ENCODE peak calls at places on chromosome X, in four cellular contexts. One of them, this sample, is unnamed.

GRCh38 chrX:114985967-114986592 is 31.3 kb downstream of the IL13RA2 start:
- DNase-seq in IMR-90: no peak
- DNase-seq in AG10803: peak
- DNase-seq in cardiac muscle cell: peak
- DNase-seq in this sample: peak

GRCh38 chrX:117990438-117990837 is 126.2 kb downstream of the KLHL13 start:
- DNase-seq in IMR-90: peak
- DNase-seq in AG10803: no peak
- DNase-seq in cardiac muscle cell: no peak
- DNase-seq in this sample: peak

GRCh38 chrX:49040376-49040955 is 2.7 kb downstream of the TFE3 start:
- DNase-seq in IMR-90: peak
- DNase-seq in AG10803: peak
- DNase-seq in cardiac muscle cell: peak
- DNase-seq in this sample: peak

GRCh38 chrX:53287493-53288138 is 6.2 kb upstream of the IQSEC2 start:
- DNase-seq in IMR-90: peak
- DNase-seq in AG10803: peak
- DNase-seq in cardiac muscle cell: peak
- DNase-seq in this sample: peak

GRCh38 chrX:23981711-23982110 is 45.3 kb downstream of the KLHL15 start:
- DNase-seq in IMR-90: no peak
- DNase-seq in AG10803: no peak
- DNase-seq in cardiac muscle cell: no peak
- DNase-seq in this sample: no peak

GRCh38 chrX:431492-432132 is 44.9 kb upstream of the PPP2R3B start:
- DNase-seq in IMR-90: no peak
- DNase-seq in AG10803: no peak
- DNase-seq in cardiac muscle cell: no peak
- DNase-seq in this sample: no peak

GRCh38 chrX:81174286-81174685 is 27.4 kb downstream of the HMGN5 start:
- DNase-seq in IMR-90: peak
- DNase-seq in AG10803: peak
- DNase-seq in cardiac muscle cell: peak
- DNase-seq in this sample: peak

GRCh38 chrX:111411591-111412371 is at the start of gene DCX:
- DNase-seq in IMR-90: no peak
- DNase-seq in AG10803: no peak
- DNase-seq in cardiac muscle cell: no peak
- DNase-seq in this sample: no peak

DNA sequence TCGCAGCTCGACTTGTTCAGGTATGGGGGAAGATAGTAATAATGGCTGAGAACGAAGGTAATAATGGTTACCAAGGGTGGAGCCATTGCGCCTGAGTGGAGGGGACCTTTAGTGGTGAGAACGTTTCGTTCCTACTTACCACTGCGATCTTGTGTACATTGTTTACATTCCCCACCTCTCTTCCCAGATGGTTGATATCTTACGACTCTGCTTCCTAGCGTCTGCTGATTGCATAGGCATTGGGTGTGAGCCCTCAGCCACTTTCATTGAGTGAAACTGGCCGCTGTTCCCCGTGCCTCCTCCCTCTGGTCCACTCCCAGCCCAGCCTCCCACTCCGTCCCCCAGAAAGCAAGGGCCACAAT is 850 bp downstream of the IGBP1 start:
- DNase-seq in IMR-90: peak
- DNase-seq in AG10803: peak
- DNase-seq in cardiac muscle cell: peak
- DNase-seq in this sample: peak
- TF ChIP-seq CTCF in IMR-90: no peak
- TF ChIP-seq CTCF in AG10803: no peak
- TF ChIP-seq CTCF in cardiac muscle cell: no peak
- TF ChIP-seq CTCF in this sample: no peak

DNA sequence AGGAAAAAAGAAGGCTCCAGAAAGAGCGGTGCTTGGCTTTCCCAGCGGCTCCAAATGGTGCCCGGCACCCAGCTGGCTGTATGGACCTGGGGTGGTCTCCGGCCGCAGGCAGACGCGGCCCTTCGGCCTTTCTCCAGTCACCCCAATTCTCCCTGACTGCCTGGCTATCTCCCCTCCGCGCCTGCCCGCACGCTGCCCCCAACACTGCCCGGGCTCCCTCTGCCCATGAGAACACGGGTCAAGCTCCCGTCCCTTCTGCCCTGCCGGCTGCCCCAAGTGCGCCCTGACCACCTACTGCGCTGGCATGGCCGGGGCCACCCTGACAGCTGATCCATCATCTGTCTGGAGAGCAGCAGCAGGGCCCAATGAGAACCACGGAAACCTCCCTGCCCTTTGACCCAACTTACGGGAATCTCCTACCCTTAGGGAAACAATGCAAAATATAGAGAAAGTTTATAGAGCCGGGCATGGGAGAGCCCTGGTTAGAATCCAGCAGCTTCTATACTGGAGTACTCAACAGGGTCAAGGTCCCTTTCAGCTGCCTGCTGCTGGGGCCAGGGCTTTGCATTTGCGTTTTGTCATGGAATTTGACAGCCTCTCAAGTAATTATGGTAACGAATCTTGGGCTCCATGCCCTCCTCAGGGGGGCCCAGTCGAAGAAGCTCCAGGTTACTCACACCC is 1.2 kb upstream of the FAM3A start:
- DNase-seq in IMR-90: no peak
- DNase-seq in AG10803: no peak
- DNase-seq in cardiac muscle cell: no peak
- DNase-seq in this sample: no peak
- H3K4me3 ChIP-seq in IMR-90: no peak
- H3K4me3 ChIP-seq in AG10803: peak
- H3K4me3 ChIP-seq in cardiac muscle cell: peak
- H3K4me3 ChIP-seq in this sample: no peak

DNA sequence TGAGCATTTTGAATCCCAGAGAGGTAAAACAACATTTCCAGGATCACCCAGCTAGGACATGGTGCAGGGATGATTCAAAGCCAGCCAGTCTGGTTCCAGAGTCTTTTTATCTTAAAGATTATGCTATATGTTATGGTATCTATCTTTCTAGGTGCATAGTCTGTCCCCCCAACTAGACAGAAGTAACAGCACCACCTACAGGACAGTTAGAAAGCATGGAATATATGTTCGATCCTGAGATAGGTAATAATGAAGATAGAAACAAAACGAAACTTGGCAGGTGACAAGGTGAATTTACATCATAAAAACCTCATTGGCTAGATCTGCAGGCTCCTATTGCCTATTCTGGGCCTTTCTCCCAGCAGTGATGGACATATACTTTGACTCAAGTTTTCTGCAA is 723.2 kb downstream of the SMARCA1 start:
- DNase-seq in IMR-90: no peak
- DNase-seq in AG10803: no peak
- DNase-seq in cardiac muscle cell: no peak
- DNase-seq in this sample: no peak
- TF ChIP-seq CTCF in IMR-90: no peak
- TF ChIP-seq CTCF in AG10803: no peak
- TF ChIP-seq CTCF in cardiac muscle cell: no peak
- TF ChIP-seq CTCF in this sample: no peak

GRCh38 chrX:85243155-85243554 is 424 bp downstream of the SATL1 start:
- DNase-seq in IMR-90: no peak
- DNase-seq in AG10803: no peak
- DNase-seq in cardiac muscle cell: peak
- DNase-seq in this sample: no peak
- H3K4me3 ChIP-seq in IMR-90: peak
- H3K4me3 ChIP-seq in AG10803: peak
- H3K4me3 ChIP-seq in cardiac muscle cell: peak
- H3K4me3 ChIP-seq in this sample: no peak

DNA sequence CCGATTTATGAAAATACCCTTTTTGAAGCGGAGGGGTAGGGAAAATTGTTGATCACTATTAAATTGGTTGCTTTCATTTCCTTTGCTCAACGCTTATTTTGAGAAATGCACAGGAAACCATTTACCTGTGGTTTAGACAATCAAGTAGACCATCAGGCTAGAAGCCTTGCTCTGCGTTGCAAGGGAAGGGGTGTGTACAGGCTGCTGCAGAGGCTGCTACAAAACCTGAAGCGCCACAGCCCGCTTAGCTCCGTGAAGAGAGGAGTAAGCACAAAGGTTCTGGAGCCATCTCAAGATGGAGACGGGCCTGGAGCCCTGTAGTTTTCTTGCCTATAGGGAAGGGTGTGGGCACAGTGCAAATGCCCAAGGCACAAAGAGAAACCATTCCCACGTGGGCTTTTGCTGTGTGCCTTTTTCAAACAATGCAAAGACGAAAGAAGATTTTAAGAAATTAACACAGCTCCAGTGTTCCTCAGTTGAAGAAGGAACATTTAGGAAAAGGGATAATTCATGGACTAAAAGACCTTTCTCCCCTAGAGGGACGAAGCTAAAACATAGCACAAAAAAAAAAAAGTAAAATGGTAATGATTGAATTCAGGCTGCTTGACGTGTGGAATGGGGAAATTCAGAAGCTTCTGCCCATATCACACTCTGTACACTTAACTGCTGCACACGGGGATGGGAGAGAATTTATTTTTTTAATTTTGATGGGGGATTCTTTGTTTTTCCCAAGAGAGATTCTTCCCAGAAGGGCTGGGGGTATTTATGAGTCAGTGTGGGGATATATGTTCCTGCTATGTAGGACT is 3.5 kb downstream of the TMSB4X start:
- DNase-seq in IMR-90: peak
- DNase-seq in AG10803: peak
- DNase-seq in cardiac muscle cell: peak
- DNase-seq in this sample: peak
- TF ChIP-seq CTCF in IMR-90: peak
- TF ChIP-seq CTCF in AG10803: peak
- TF ChIP-seq CTCF in cardiac muscle cell: no peak
- TF ChIP-seq CTCF in this sample: no peak

GRCh38 chrX:72635930-72636329 is 63.3 kb upstream of the HDAC8 start:
- DNase-seq in IMR-90: no peak
- DNase-seq in AG10803: no peak
- DNase-seq in cardiac muscle cell: no peak
- DNase-seq in this sample: no peak

GRCh38 chrX:72630185-72630584 is 57.5 kb upstream of the HDAC8 start:
- DNase-seq in IMR-90: no peak
- DNase-seq in AG10803: no peak
- DNase-seq in cardiac muscle cell: no peak
- DNase-seq in this sample: no peak

DNA sequence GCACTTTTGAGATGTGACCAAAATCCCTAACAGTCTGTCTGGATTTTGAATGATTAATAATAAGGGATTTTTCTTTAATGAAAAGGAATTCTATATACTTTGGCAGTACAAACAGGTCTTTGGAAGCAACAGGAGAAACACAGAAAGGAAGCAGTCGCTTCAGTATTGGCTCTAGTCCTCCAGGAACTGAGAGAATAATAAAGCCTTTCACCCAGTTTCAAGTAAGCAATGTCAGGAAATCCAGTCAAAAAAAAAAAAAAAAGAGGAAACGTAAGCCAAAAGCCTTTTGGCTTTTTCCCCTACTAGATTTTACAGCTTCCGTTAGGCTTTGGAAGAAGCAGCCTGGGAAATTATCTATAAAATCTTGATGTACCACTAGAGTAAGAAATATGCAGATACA is 61.7 kb upstream of the HDAC8 start:
- DNase-seq in IMR-90: no peak
- DNase-seq in AG10803: no peak
- DNase-seq in cardiac muscle cell: peak
- DNase-seq in this sample: peak
- H3K4me3 ChIP-seq in IMR-90: no peak
- H3K4me3 ChIP-seq in AG10803: no peak
- H3K4me3 ChIP-seq in cardiac muscle cell: no peak
- H3K4me3 ChIP-seq in this sample: no peak

DNA sequence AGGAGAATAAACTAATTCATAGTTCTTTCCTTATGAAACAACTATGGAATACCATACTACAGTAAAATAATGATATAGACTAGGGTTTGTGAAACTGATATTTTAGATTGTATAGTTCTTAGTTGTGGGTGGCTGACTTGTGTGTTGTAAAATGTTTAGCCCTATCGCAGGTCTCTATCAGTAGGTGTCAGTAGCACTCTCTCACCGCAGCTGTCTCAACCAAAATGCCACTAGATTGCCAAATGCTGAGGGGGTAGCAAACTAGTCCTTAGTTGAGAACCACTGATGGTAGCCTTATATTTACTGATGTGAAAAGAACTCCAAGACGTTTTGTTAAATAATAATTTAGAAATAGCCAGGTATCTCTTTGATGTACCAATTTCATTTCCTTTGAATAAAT is 48.1 kb downstream of the RHOXF2B start:
- DNase-seq in IMR-90: no peak
- DNase-seq in AG10803: no peak
- DNase-seq in cardiac muscle cell: no peak
- DNase-seq in this sample: no peak
- TF ChIP-seq CTCF in IMR-90: no peak
- TF ChIP-seq CTCF in AG10803: no peak
- TF ChIP-seq CTCF in cardiac muscle cell: no peak
- TF ChIP-seq CTCF in this sample: no peak

DNA sequence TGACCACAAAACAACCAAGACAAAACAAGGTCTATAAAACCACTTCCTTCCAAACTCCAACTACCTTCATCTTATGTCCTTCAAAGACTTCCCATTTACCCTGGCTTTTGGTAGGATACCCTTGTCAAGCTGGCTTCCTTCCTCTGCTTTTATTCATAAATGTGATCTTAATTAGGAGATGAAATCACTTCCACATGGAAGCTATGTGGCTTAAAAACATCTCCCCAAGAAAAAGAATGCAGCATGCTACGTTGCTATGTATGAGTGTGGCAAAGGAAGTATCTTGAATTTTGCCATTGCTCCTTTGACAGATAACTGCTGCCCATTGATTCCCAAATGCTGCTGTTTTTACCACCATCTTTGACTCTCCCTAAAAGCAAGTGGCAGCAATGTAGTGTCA is 46.4 kb upstream of the VEGFD start:
- DNase-seq in IMR-90: no peak
- DNase-seq in AG10803: peak
- DNase-seq in cardiac muscle cell: no peak
- DNase-seq in this sample: peak
- H3K4me3 ChIP-seq in IMR-90: no peak
- H3K4me3 ChIP-seq in AG10803: no peak
- H3K4me3 ChIP-seq in cardiac muscle cell: no peak
- H3K4me3 ChIP-seq in this sample: no peak

This sample was measured in fibroblast of mammary gland.